ENCODE peak calls at places on chromosomes 13 and 19, in six cellular contexts. P is NCI-H510A, C is smooth muscle cell of the brain vasculature, J is NCI-H1417, W is GF-D8, F is left cardiac atrium. S is an unnamed sample.

GRCh38 chr13:105774739-105775460 is 760.6 kb downstream of the EFNB2 start:
- DNase-seq in P (no peak), J (no peak), W (no peak), F (no peak), C (no peak), S (no peak)

GRCh38 chr13:37369618-37370017 is 228.9 kb downstream of the POSTN start:
- DNase-seq in J (no peak), F (no peak), P (no peak), W (no peak), C (no peak), S (no peak)

GRCh38 chr19:4755459-4755858 is 31.8 kb upstream of the DPP9 start:
- DNase-seq in J (no peak), P (no peak), W (no peak), F (no peak), C (no peak), S (no peak)

GRCh38 chr19:36115453-36116343 is at the start of gene TBCB:
- DNase-seq in J (no peak), C (no peak), F (peak; percentile 86), W (peak; percentile 22), P (peak; percentile 73), S (no peak)

GRCh38 chr13:96899946-96900345 is 94.3 kb downstream of the OXGR1 start:
- DNase-seq in P (no peak), J (no peak), F (no peak), W (no peak), C (no peak), S (no peak)

GRCh38 chr19:17234911-17235617 is 9.0 kb downstream of the OCEL1 start:
- DNase-seq in J (peak; percentile 66), F (peak; percentile 66), P (peak; percentile 39), W (no peak), C (no peak), S (peak; percentile 68)

GRCh38 chr13:97273341-97273831 is 51.3 kb downstream of the MBNL2 start:
- DNase-seq in C (no peak), P (no peak), J (no peak), F (no peak), W (no peak), S (no peak)

GRCh38 chr13:59681630-59682311 is 482.0 kb downstream of the DIAPH3 start:
- DNase-seq in F (no peak), W (peak; percentile 21), J (no peak), P (no peak), C (no peak), S (no peak)

GRCh38 chr13:44351505-44351854 is 22.1 kb upstream of the SERP2 start:
- DNase-seq in P (no peak), F (no peak), W (no peak), J (no peak), C (no peak), S (no peak)

GRCh38 chr19:18735752-18736151 is 52.3 kb downstream of the CRTC1 start:
- DNase-seq in J (no peak), C (no peak), P (no peak), W (no peak), F (no peak), S (no peak)

GRCh38 chr13:100280681-100281080 is 191.8 kb downstream of the PCCA start:
- DNase-seq in C (no peak), J (no peak), P (no peak), F (no peak), W (no peak), S (no peak)

GRCh38 chr19:29843180-29844051 is 31.6 kb downstream of the CCNE1 start:
- DNase-seq in C (no peak), J (no peak), W (no peak), F (peak; percentile 38), P (no peak), S (no peak)

GRCh38 chr13:112782433-112783010 is 92.7 kb downstream of the ATP11A start:
- DNase-seq in P (no peak), J (no peak), C (peak; percentile 15), W (no peak), F (no peak), S (no peak)

GRCh38 chr19:42634409-42635232 is 39.9 kb upstream of the CEACAM8 start:
- DNase-seq in P (no peak), W (no peak), F (no peak), J (no peak), C (no peak), S (peak; percentile 22)

GRCh38 chr13:29925457-29925856 is 75.0 kb upstream of the UBL3 start:
- DNase-seq in P (peak; percentile 70), W (no peak), F (peak; percentile 81), J (peak; percentile 11), C (no peak), S (peak; percentile 86)

GRCh38 chr19:35015576-35016351 is 14.5 kb upstream of the SCN1B start:
- DNase-seq in J (no peak), P (no peak), C (no peak), W (no peak), F (no peak), S (no peak)

GRCh38 chr13:111345682-111346081 is 25.2 kb downstream of the TEX29 start:
- DNase-seq in W (no peak), P (no peak), J (no peak), C (no peak), F (no peak), S (no peak)

GRCh38 chr13:49292742-49293498 is 45.2 kb downstream of the CDADC1 start:
- DNase-seq in C (peak; percentile 70), W (peak; percentile 25), F (peak; percentile 79), P (no peak), J (peak; percentile 63), S (no peak)

GRCh38 chr13:29569253-29570057 is 26.0 kb downstream of the SLC7A1 start:
- DNase-seq in P (no peak), J (no peak), F (no peak), W (no peak), C (no peak), S (no peak)

GRCh38 chr19:2340496-2341246 is 12.2 kb downstream of the SPPL2B start:
- DNase-seq in F (no peak), P (no peak), W (no peak), C (no peak), J (no peak), S (no peak)

GRCh38 chr13:51271528-51272070 is 49.4 kb downstream of the FAM124A start:
- DNase-seq in P (no peak), F (no peak), W (no peak), C (no peak), J (no peak), S (no peak)

GRCh38 chr13:60329221-60329983 is 67.6 kb upstream of the TDRD3 start:
- DNase-seq in W (peak; percentile 18), P (no peak), J (peak; percentile 65), F (no peak), C (peak; percentile 9), S (peak; percentile 47)

GRCh38 chr19:44848036-44848804 is 2.1 kb downstream of the NECTIN2 start:
- DNase-seq in W (peak; percentile 14), C (no peak), F (peak; percentile 56), P (no peak), J (peak; percentile 47), S (peak; percentile 39)

GRCh38 chr19:13492128-13492527 is 14.2 kb downstream of the CACNA1A start:
- DNase-seq in W (no peak), J (no peak), C (peak; percentile 9), P (no peak), F (no peak), S (no peak)

GRCh38 chr13:31982540-31982939 is 49.0 kb upstream of the FRY start:
- DNase-seq in P (peak; percentile 52), J (no peak), C (peak; percentile 78), F (peak; percentile 78), W (peak; percentile 84), S (peak; percentile 92)

GRCh38 chr19:41172297-41173164 is 20.5 kb upstream of the CYP2S1 start:
- DNase-seq in W (no peak), J (no peak), F (no peak), C (no peak), P (no peak), S (no peak)

GRCh38 chr19:55253842-55254624 is 4.8 kb downstream of the PPP6R1 start:
- DNase-seq in P (peak; percentile 72), F (no peak), W (peak; percentile 91), J (peak; percentile 76), C (no peak), S (peak; percentile 90)

GRCh38 chr19:13644648-13645047 is 119.7 kb upstream of the MRI1 start:
- DNase-seq in C (no peak), W (no peak), J (no peak), F (no peak), P (no peak), S (no peak)

GRCh38 chr13:40922437-40923040 is 96.6 kb downstream of the ELF1 start:
- DNase-seq in C (no peak), J (peak; percentile 8), F (peak; percentile 41), P (no peak), W (no peak), S (no peak)

GRCh38 chr13:28819046-28819747 is 942 bp upstream of the MTUS2 start:
- DNase-seq in P (no peak), J (no peak), W (no peak), F (peak; percentile 28), C (no peak), S (peak; percentile 47)

GRCh38 chr13:46149272-46150133 is 32.5 kb downstream of the LCP1 start:
- DNase-seq in P (no peak), C (peak; percentile 33), J (no peak), W (peak; percentile 9), F (no peak), S (no peak)

GRCh38 chr19:18774107-18774506 is 17.0 kb downstream of the COMP start:
- DNase-seq in J (no peak), P (no peak), W (no peak), C (no peak), F (no peak), S (no peak)

GRCh38 chr19:7504684-7505083 is 11.2 kb upstream of the ZNF358 start:
- DNase-seq in F (no peak), J (no peak), C (no peak), W (peak; percentile 57), P (no peak), S (no peak)

GRCh38 chr19:16258440-16258903 is 60.8 kb downstream of the AP1M1 start:
- DNase-seq in J (no peak), W (peak; percentile 60), F (peak; percentile 83), C (no peak), P (no peak), S (peak; percentile 47)

GRCh38 chr13:97254809-97255208 is 32.7 kb downstream of the MBNL2 start:
- DNase-seq in P (no peak), J (no peak), W (no peak), C (no peak), F (no peak), S (no peak)

GRCh38 chr13:83941669-83942335 is 59.5 kb upstream of the SLITRK1 start:
- DNase-seq in P (no peak), C (no peak), J (no peak), F (no peak), W (no peak), S (no peak)

GRCh38 chr13:31201341-31202024 is 1.7 kb downstream of the B3GLCT start:
- DNase-seq in F (peak; percentile 44), W (no peak), J (no peak), P (no peak), C (no peak), S (no peak)

GRCh38 chr13:50685491-50685890 is 158.0 kb downstream of the DLEU7 start:
- DNase-seq in W (no peak), C (no peak), P (no peak), F (peak; percentile 83), J (peak; percentile 17), S (peak; percentile 36)